ENCODE peak calls at places on chromosomes 7 and 10, in five cellular contexts. A is DND-41, T is PC-3, H is fibroblast of lung, Y is PC-9. O is an unnamed sample. For H3K79me2 and H3K36me3, the result is how much of the 10 kb centered on the place peaks cover.

GRCh38 chr7:29170781-29171180 is 23.8 kb upstream of the CHN2 start:
- DNase-seq in A (no peak), T (no peak), H (no peak), Y (no peak), O (no peak)

GRCh38 chr7:103132995-103133688 is 15.8 kb downstream of the NAPEPLD start:
- DNase-seq in A (no peak), T (no peak), Y (no peak), H (no peak), O (no peak)

GRCh38 chr7:36448781-36449379 is 59.2 kb downstream of the ANLN start:
- DNase-seq in A (no peak), Y (no peak), H (peak), T (peak), O (no peak)

GRCh38 chr10:55397777-55398176 is 596.7 kb upstream of the PCDH15 start:
- DNase-seq in H (no peak), T (no peak), Y (no peak), A (no peak), O (no peak)

GRCh38 chr10:121168513-121169216 is 317.5 kb downstream of the WDR11 start:
- DNase-seq in T (no peak), H (no peak), A (no peak), Y (no peak), O (peak)

GRCh38 chr7:21256310-21256877 is 171.5 kb upstream of the SP4 start:
- DNase-seq in A (no peak), T (peak), Y (peak), H (peak), O (peak)

GRCh38 chr10:4766449-4766848 is 59.6 kb upstream of the AKR1E2 start:
- DNase-seq in Y (no peak), A (peak), H (peak), T (peak), O (no peak)

GRCh38 chr7:156558198-156558597 is 82.4 kb upstream of the RNF32 start:
- DNase-seq in T (peak), A (no peak), H (peak), Y (peak), O (no peak)

GRCh38 chr10:5587151-5588079 is 62.7 kb downstream of the CALML3 start:
- DNase-seq in A (no peak), T (no peak), Y (no peak), H (no peak), O (no peak)

GRCh38 chr10:30387646-30388243 is 38.7 kb upstream of the MTPAP start:
- DNase-seq in Y (peak), T (peak), H (peak), A (no peak), O (no peak)

GRCh38 chr7:84372712-84373111 is 178.1 kb upstream of the SEMA3A start:
- DNase-seq in T (no peak), Y (no peak), A (no peak), H (peak), O (no peak)

GRCh38 chr7:21146642-21147423 is 281.1 kb upstream of the SP4 start:
- DNase-seq in A (no peak), H (no peak), Y (no peak), T (no peak), O (peak)

GRCh38 chr10:110042181-110042580 is 34.4 kb downstream of the ADD3 start:
- DNase-seq in A (no peak), T (no peak), Y (no peak), H (peak), O (no peak)

GRCh38 chr7:36526720-36527548 is 137.3 kb downstream of the ANLN start:
- DNase-seq in H (peak), Y (peak), A (no peak), T (peak), O (no peak)

GRCh38 chr7:3138206-3138605 is 94.5 kb upstream of the CARD11 start:
- DNase-seq in H (no peak), Y (no peak), T (no peak), A (no peak), O (no peak)

GRCh38 chr10:1373287-1373686 is 317.1 kb downstream of the WDR37 start:
- DNase-seq in A (no peak), Y (no peak), H (no peak), T (no peak), O (no peak)

GRCh38 chr10:24973163-24973562 is 20.8 kb upstream of the PRTFDC1 start:
- DNase-seq in H (no peak), T (no peak), A (no peak), Y (no peak), O (no peak)

GRCh38 chr7:138796038-138796580 is 1.7 kb upstream of the TMEM213 start:
- DNase-seq in H (no peak), A (no peak), T (no peak), Y (no peak), O (no peak)

GRCh38 chr7:154990964-154991514 is 11.9 kb downstream of the PAXIP1 start:
- DNase-seq in Y (no peak), H (no peak), A (no peak), T (no peak), O (no peak)

GRCh38 chr10:22560391-22561239 is 153.8 kb downstream of the PIP4K2A start:
- DNase-seq in Y (no peak), A (no peak), T (no peak), H (no peak), O (peak)

GRCh38 chr10:76113952-76114351 is 682.5 kb downstream of the LRMDA start:
- DNase-seq in Y (peak), H (peak), A (no peak), T (peak), O (peak)

GRCh38 chr10:102988404-102989314 is 70.6 kb downstream of the CNNM2 start:
- DNase-seq in T (peak), A (no peak), Y (peak), H (peak), O (no peak)

GRCh38 chr7:128380807-128381130 is 19.3 kb upstream of the PRRT4 start:
- DNase-seq in T (no peak), H (no peak), A (no peak), Y (peak), O (no peak)

GRCh38 chr7:48389977-48390376 is 218.7 kb downstream of the ABCA13 start:
- DNase-seq in H (peak), T (peak), A (no peak), Y (peak), O (no peak)

GRCh38 chr7:79452495-79453265 is 787 bp downstream of the MAGI2 start:
- DNase-seq in T (no peak), A (no peak), H (peak), Y (no peak), O (peak)

DNA sequence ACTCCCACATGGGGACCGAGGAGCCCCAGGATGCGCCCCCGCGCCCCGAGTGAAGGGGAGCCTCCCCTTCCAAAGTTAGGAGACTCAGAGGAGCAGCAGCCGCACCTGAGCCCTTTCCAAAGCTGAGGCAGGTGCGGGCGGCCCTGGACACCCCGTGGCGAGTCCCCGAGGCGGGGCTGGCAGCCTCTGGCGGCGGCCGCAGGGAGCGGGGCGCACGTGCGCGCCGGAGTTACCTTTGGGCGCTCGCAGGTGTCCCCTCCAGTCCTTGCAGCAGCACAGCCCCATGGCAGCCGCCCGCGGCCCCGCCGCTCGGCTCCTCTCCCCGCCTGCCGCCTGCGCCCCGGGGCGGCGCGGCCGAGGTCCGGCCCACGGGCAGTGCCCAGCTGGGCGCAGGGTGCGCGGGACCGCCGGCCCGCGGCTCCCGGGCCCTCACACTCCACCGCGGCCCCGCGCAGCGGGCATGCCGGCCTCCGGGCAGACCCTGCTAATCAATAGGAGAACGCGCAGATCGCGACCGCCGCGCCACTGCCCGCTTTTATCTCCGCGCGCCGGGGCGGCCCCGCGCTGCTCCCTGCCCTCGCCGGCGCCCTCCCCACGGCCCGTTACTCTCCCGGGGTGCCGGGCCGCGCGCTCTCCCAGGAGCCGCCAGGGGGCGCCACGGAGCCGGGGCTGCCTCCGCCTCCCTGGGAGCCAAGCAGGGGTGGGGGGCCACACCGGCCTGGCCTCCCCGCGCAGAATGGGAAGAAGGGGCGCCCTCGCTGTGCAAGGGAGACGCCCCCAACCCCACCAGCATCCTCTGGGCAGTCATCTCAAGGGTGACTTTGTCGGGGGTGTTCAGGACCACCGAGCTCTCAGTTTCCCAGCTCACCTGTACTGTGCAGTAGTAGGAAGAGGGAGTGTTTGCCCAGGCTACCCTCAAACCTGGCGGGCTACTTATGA is 80.8 kb downstream of the ARHGAP22 start:
- DNase-seq in Y (no peak), T (peak), A (no peak), H (no peak), O (peak)
- H3K79me2 ChIP-seq in Y (under half), T (under half), A (under half), H (half or more), O (under half)

GRCh38 chr7:114760477-114760876 is 161.4 kb upstream of the MDFIC start:
- DNase-seq in H (no peak), T (peak), A (no peak), Y (no peak), O (no peak)

GRCh38 chr7:114761973-114762372 is 159.9 kb upstream of the MDFIC start:
- DNase-seq in T (no peak), A (no peak), H (no peak), Y (no peak), O (no peak)

DNA sequence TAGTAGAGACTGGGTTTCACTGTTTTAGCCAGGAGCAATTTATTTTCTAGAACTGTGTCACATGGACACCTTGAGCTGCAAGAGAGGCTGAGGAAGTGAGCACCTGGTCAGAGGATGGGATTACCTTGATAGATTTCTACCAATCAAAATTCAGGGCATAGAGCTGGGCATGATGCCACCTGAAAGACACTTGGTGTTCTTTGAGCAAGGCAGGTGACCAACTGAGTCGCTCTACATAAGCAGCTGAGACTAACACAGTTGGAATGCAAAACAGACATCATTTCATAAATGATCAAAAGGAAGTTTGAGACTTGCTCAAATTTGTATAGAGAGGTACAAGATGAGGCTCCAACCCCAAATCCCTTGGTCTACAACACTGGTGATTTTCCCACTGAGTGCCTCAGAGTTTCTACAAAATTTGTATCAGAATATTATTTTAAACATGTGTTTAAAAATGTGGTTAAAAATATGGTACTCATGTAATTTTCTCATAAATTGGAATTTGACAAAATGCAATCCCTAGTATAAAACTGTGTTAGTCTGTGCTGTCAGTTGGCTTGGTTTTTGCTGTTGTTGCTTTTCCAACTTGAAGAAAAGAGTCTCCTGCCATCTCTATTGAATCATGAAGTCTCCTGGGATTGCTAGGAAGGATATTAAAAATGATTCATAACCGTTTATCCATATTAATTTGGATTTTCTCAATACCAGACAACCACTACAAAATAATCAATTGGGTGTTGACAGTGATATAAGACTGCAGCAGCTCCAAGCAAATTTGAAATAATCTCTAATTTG is 156.4 kb upstream of the MDFIC start:
- DNase-seq in Y (no peak), H (no peak), T (peak), A (no peak), O (no peak)
- H3K36me3 ChIP-seq in Y (under half), H (under half), T (under half), A (under half), O (under half)

GRCh38 chr7:92850506-92850905 is 14.1 kb upstream of the CDK6 start:
- DNase-seq in H (no peak), Y (no peak), T (no peak), A (no peak), O (no peak)

GRCh38 chr7:92848854-92849745 is 12.7 kb upstream of the CDK6 start:
- DNase-seq in Y (no peak), H (peak), T (no peak), A (no peak), O (no peak)

GRCh38 chr7:92851732-92852131 is 15.4 kb upstream of the CDK6 start:
- DNase-seq in A (no peak), Y (no peak), H (peak), T (no peak), O (no peak)

GRCh38 chr7:92856436-92856835 is 20.1 kb upstream of the CDK6 start:
- DNase-seq in H (no peak), T (no peak), A (no peak), Y (no peak), O (no peak)

DNA sequence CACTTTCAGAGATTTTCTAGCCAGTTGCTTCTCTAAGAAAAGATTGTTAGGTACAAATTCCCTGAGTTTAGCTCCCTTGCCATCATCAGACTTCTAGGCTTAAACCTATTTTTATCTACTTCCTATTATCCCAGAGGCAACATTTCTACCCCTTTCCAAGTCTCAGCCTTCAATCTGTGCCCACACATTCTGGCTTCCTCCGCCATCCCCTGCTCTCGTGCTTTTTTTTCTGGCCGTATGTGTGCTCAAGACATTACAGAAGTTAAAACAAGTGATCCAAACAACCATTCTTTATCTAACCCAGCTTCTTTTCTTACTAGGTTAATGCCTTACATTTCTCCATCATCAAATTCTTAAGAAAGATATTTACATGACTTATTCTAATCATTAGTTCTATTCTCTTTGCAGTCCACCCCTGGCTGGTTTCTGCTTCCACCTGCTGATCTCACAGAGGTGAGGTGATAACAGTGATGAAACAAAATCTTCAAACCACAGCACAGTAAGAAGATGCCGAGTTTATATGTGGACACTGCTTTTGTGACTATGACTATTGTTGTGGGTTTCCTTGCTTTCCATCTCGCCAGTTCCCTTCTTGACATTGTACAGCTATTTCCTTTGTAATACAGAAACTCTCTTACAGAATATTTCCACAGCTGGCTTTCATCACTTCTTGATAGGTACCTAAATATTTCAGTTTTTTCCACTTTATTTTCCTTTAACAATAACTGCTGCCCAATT is 18.3 kb upstream of the CDK6 start:
- DNase-seq in Y (no peak), A (no peak), T (no peak), H (no peak), O (no peak)
- H3K4me3 ChIP-seq in Y (no peak), A (no peak), T (no peak), H (no peak), O (no peak)

DNA sequence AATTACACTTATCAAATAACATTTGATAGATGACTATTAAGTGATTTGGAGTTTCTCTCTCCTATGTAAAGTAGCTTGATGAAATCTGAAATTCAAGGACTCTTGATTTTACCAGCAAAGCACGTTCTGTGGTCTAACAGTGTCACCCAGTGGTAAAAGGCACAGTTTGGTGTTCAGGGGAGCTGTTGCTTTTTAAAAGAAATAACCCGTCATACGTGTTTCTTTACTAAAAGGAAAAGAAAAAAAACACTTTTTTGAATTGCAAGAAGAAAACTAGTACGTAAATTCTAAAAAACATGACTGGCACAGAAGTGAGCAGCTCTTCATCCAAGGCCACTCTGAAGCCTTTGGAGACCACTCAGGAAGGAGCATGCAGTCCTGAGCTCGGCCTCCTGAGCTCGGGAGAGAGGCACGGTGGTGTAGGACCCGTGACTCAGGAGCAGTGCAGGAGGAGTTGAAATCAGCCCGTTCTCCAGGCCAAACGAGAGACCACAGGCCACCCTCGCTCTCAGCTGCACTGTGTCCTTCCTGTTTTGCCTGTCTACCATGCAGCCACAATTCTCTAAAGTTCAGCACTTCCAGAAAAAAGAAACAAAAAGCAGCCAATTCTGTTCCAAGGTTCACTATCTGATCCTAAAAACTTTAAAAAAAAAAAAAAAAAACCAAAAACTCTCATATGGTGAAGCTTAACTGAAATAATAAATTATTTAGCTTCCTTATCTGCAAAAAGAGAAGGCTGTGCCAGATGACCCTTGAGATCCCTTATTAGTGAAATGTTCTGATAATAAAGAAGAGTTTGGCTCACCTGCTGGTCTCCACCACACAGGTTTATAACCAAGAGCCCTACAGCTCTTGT is 212.6 kb upstream of the FRMD4A start:
- DNase-seq in Y (no peak), H (peak), A (peak), T (no peak), O (no peak)
- H3K79me2 ChIP-seq in Y (half or more), H (under half), A (under half), T (half or more), O (under half)

GRCh38 chr7:76343931-76344321 is 14.9 kb downstream of the YWHAG start:
- DNase-seq in Y (no peak), T (no peak), A (no peak), H (no peak), O (no peak)

GRCh38 chr7:76343294-76343930 is 15.4 kb downstream of the YWHAG start:
- DNase-seq in A (no peak), Y (no peak), T (peak), H (no peak), O (no peak)

GRCh38 chr7:76338298-76339084 is 20.3 kb downstream of the YWHAG start:
- DNase-seq in T (peak), A (no peak), H (peak), Y (peak), O (no peak)

GRCh38 chr7:76340617-76341131 is 18.1 kb downstream of the YWHAG start:
- DNase-seq in Y (no peak), A (no peak), T (no peak), H (peak), O (no peak)

GRCh38 chr7:76342222-76342621 is 16.6 kb downstream of the YWHAG start:
- DNase-seq in Y (no peak), T (no peak), A (no peak), H (no peak), O (no peak)
- H3K36me3 ChIP-seq in Y (under half), T (half or more), A (half or more), H (under half), O (under half)

GRCh38 chr7:129782257-129783096 is 170.3 kb downstream of the UBE2H start:
- DNase-seq in A (no peak), H (no peak), T (no peak), Y (peak), O (peak)

GRCh38 chr7:129781128-129781855 is 169.8 kb downstream of the NRF1 start:
- DNase-seq in A (no peak), Y (peak), T (no peak), H (no peak), O (no peak)

GRCh38 chr7:129783097-129783919 is 169.5 kb downstream of the UBE2H start:
- DNase-seq in H (no peak), A (no peak), Y (peak), T (no peak), O (peak)

GRCh38 chr7:129780257-129781127 is 169.0 kb downstream of the NRF1 start:
- DNase-seq in H (no peak), T (peak), Y (peak), A (no peak), O (peak)

GRCh38 chr7:129781856-129782256 is 170.3 kb downstream of the NRF1 start:
- DNase-seq in A (no peak), T (no peak), Y (no peak), H (no peak), O (peak)
- H3K4me3 ChIP-seq in A (no peak), T (no peak), Y (no peak), H (no peak), O (peak)

GRCh38 chr7:26318921-26319320 is 27.3 kb downstream of the SNX10 start:
- DNase-seq in H (no peak), Y (no peak), T (no peak), A (no peak), O (no peak)

GRCh38 chr7:26320878-26321277 is 29.2 kb downstream of the SNX10 start:
- DNase-seq in Y (no peak), A (no peak), H (no peak), T (no peak), O (no peak)

GRCh38 chr7:26321440-26321839 is 29.8 kb downstream of the SNX10 start:
- DNase-seq in H (peak), T (peak), Y (no peak), A (no peak), O (no peak)

GRCh38 chr7:26317211-26317610 is 25.5 kb downstream of the SNX10 start:
- DNase-seq in T (no peak), Y (no peak), A (no peak), H (no peak), O (no peak)

GRCh38 chr7:26319631-26320030 is 28.0 kb downstream of the SNX10 start:
- DNase-seq in H (no peak), A (no peak), Y (no peak), T (no peak), O (no peak)
- H3K79me2 ChIP-seq in H (under half), A (under half), Y (under half), T (under half), O (under half)